ENCODE peak calls at places on chromosome 6, in four cellular contexts. B is GM20000, G is pancreas, K is HFFc6. A is an unnamed sample.

GRCh38 chr6:45625191-45625664 is 247.5 kb upstream of the SUPT3H start:
- DNase-seq in B (no peak), G (no peak), K (peak), A (no peak)

GRCh38 chr6:149723771-149724417 is 6.0 kb upstream of the LATS1 start:
- DNase-seq in B (no peak), G (peak), K (peak), A (no peak)

GRCh38 chr6:129749749-129750120 is 39.8 kb upstream of the ARHGAP18 start:
- DNase-seq in B (no peak), G (no peak), K (peak), A (no peak)

GRCh38 chr6:113381232-113381631 is 475.9 kb upstream of the MARCKS start:
- DNase-seq in B (no peak), G (no peak), K (peak), A (no peak)

GRCh38 chr6:81821449-81821848 is 69.0 kb upstream of the TENT5A start:
- DNase-seq in B (no peak), G (no peak), K (no peak), A (no peak)

GRCh38 chr6:26223677-26224546 is 136.7 kb downstream of the HFE start:
- DNase-seq in B (peak), G (peak), K (peak), A (peak)

GRCh38 chr6:90472716-90473115 is 114.2 kb downstream of the MAP3K7 start:
- DNase-seq in B (no peak), G (no peak), K (no peak), A (no peak)

GRCh38 chr6:149834513-149835481 is 29.4 kb downstream of the LRP11 start:
- DNase-seq in B (peak), G (peak), K (peak), A (no peak)

GRCh38 chr6:45922728-45923351 is 92.8 kb downstream of the CLIC5 start:
- DNase-seq in B (peak), G (peak), K (peak), A (no peak)

GRCh38 chr6:143746202-143747119 is 68.7 kb downstream of the PHACTR2 start:
- DNase-seq in B (no peak), G (no peak), K (no peak), A (no peak)

GRCh38 chr6:113140721-113141120 is 716.4 kb upstream of the MARCKS start:
- DNase-seq in B (no peak), G (no peak), K (no peak), A (no peak)

GRCh38 chr6:102736941-102737368 is 1343.4 kb downstream of the GRIK2 start:
- DNase-seq in B (no peak), G (no peak), K (peak), A (no peak)

GRCh38 chr6:109447878-109448555 is 7.5 kb downstream of the SMPD2 start:
- DNase-seq in B (no peak), G (no peak), K (no peak), A (no peak)

GRCh38 chr6:10033223-10033829 is 381.5 kb downstream of the TFAP2A start:
- DNase-seq in B (no peak), G (peak), K (no peak), A (no peak)

GRCh38 chr6:87210979-87211378 is 55.6 kb downstream of the ZNF292 start:
- DNase-seq in B (peak), G (no peak), K (no peak), A (no peak)

GRCh38 chr6:72916906-72917305 is 295.0 kb downstream of the KCNQ5 start:
- DNase-seq in B (no peak), G (no peak), K (no peak), A (no peak)

GRCh38 chr6:29739136-29739881 is 16.1 kb downstream of the HLA-F start:
- DNase-seq in B (no peak), G (no peak), K (no peak), A (no peak)

GRCh38 chr6:8556370-8557018 is 121.1 kb upstream of the SLC35B3 start:
- DNase-seq in B (no peak), G (no peak), K (no peak), A (no peak)

GRCh38 chr6:127811939-127812338 is 88.9 kb downstream of the THEMIS start:
- DNase-seq in B (no peak), G (no peak), K (no peak), A (no peak)

GRCh38 chr6:16737389-16737788 is 23.9 kb downstream of the ATXN1 start:
- DNase-seq in B (no peak), G (no peak), K (peak), A (no peak)

GRCh38 chr6:24766685-24767462 is 7.9 kb upstream of the GMNN start:
- DNase-seq in B (peak), G (no peak), K (peak), A (no peak)

GRCh38 chr6:34462561-34462971 is 3.3 kb upstream of the PACSIN1 start:
- DNase-seq in B (no peak), G (no peak), K (no peak), A (no peak)

GRCh38 chr6:163782436-163783003 is 368.0 kb downstream of the QKI start:
- DNase-seq in B (peak), G (no peak), K (no peak), A (no peak)

GRCh38 chr6:69232506-69233194 is 564.2 kb downstream of the LMBRD1 start:
- DNase-seq in B (peak), G (peak), K (no peak), A (peak)

GRCh38 chr6:133613231-133613630 is 275.7 kb upstream of the TCF21 start:
- DNase-seq in B (no peak), G (no peak), K (no peak), A (no peak)

GRCh38 chr6:139577991-139578604 is 203.7 kb upstream of the CITED2 start:
- DNase-seq in B (no peak), G (no peak), K (peak), A (no peak)

GRCh38 chr6:121884056-121884455 is 448.6 kb downstream of the GJA1 start:
- DNase-seq in B (no peak), G (no peak), K (no peak), A (no peak)

GRCh38 chr6:166614171-166614583 is 12.9 kb downstream of the RPS6KA2 start:
- DNase-seq in B (no peak), G (peak), K (no peak), A (no peak)

GRCh38 chr6:6678185-6678671 is 89.7 kb downstream of the LY86 start:
- DNase-seq in B (no peak), G (no peak), K (peak), A (peak)

GRCh38 chr6:80227545-80227944 is 121.1 kb downstream of the BCKDHB start:
- DNase-seq in B (no peak), G (no peak), K (no peak), A (no peak)

GRCh38 chr6:36268478-36269248 is 1.2 kb upstream of the PNPLA1 start:
- DNase-seq in B (no peak), G (no peak), K (no peak), A (no peak)

GRCh38 chr6:33691456-33692077 is 19.9 kb downstream of the UQCC2 start:
- DNase-seq in B (no peak), G (no peak), K (no peak), A (no peak)

GRCh38 chr6:135075018-135075417 is 20.4 kb upstream of the HBS1L start:
- DNase-seq in B (no peak), G (no peak), K (no peak), A (no peak)
- TF ChIP-seq CTCF in B (no peak), G (no peak), K (peak), A (no peak)

DNA sequence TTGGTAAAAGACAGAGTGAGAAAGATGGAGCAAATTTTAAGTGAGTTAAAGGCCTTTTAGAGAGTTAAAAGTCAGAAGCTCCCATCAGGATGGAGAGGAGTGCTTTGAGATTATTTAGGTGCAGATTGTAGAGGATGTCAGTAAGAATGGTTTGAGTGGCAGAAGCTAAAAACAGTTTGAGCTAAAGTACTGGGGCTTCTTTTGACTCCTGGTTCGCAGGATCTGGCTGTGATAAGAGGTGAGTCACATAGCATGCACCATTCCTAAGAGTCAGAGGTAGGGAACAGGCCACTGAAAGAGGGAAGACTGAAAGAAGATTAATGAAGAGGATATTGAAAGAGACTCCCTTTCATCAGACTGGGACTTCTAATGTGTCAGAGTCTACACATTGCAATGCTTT is 1047.9 kb upstream of the MAP3K7 start:
- DNase-seq in B (no peak), G (no peak), K (no peak), A (no peak)
- TF ChIP-seq CTCF in B (no peak), G (no peak), K (no peak), A (no peak)

GRCh38 chr6:160102956-160103824 is 18.4 kb upstream of the SLC22A1 start:
- DNase-seq in B (peak), G (no peak), K (peak), A (no peak)
- TF ChIP-seq CTCF in B (peak), G (no peak), K (peak), A (peak)

GRCh38 chr6:31438677-31439076 is 35.3 kb downstream of the MICA start:
- DNase-seq in B (no peak), G (no peak), K (no peak), A (no peak)

GRCh38 chr6:31438222-31438621 is 34.8 kb downstream of the MICA start:
- DNase-seq in B (no peak), G (no peak), K (no peak), A (no peak)

GRCh38 chr6:31446481-31446880 is 43.1 kb downstream of the MICA start:
- DNase-seq in B (no peak), G (no peak), K (no peak), A (no peak)

GRCh38 chr6:31441368-31442267 is 38.2 kb downstream of the MICA start:
- DNase-seq in B (peak), G (peak), K (peak), A (peak)
- TF ChIP-seq CTCF in B (peak), G (peak), K (peak), A (peak)

GRCh38 chr6:38144365-38144764 is 324.8 kb downstream of the ZFAND3 start:
- DNase-seq in B (no peak), G (no peak), K (no peak), A (no peak)
- TF ChIP-seq CTCF in B (no peak), G (no peak), K (peak), A (no peak)

A was measured in Peyer's patch.